ENCODE peak calls at places on chromosomes 16 and 17, in nine cellular contexts. One of them, this sample, is unnamed.

GRCh38 chr17:74223901-74224300 is 10.5 kb downstream of the TTYH2 start:
- DNase-seq in left ventricle myocardium inferior: no peak
- DNase-seq in naive thymus-derived CD4-positive, alpha-beta T cell: no peak
- DNase-seq in cardiac muscle cell: no peak
- DNase-seq in CD8-positive, alpha-beta T cell: no peak
- DNase-seq in upper lobe of right lung: no peak
- DNase-seq in Peyer's patch: no peak
- DNase-seq in IMR-90: no peak
- DNase-seq in keratinocyte: no peak
- DNase-seq in this sample: no peak

GRCh38 chr17:8221663-8222379 is 11.4 kb upstream of the AURKB start:
- DNase-seq in left ventricle myocardium inferior: peak; percentile 84
- DNase-seq in naive thymus-derived CD4-positive, alpha-beta T cell: peak; percentile 95
- DNase-seq in cardiac muscle cell: peak; percentile 90
- DNase-seq in CD8-positive, alpha-beta T cell: peak; percentile 85
- DNase-seq in upper lobe of right lung: peak; percentile 88
- DNase-seq in Peyer's patch: peak; percentile 79
- DNase-seq in IMR-90: peak; percentile 89
- DNase-seq in keratinocyte: peak; percentile 57
- DNase-seq in this sample: peak; percentile 81

GRCh38 chr16:54281535-54282201 is 4.9 kb downstream of the IRX3 start:
- DNase-seq in left ventricle myocardium inferior: no peak
- DNase-seq in naive thymus-derived CD4-positive, alpha-beta T cell: no peak
- DNase-seq in cardiac muscle cell: no peak
- DNase-seq in CD8-positive, alpha-beta T cell: no peak
- DNase-seq in upper lobe of right lung: peak; percentile 78
- DNase-seq in Peyer's patch: no peak
- DNase-seq in IMR-90: no peak
- DNase-seq in keratinocyte: no peak
- DNase-seq in this sample: no peak

GRCh38 chr16:16096161-16096857 is 127.0 kb downstream of the ABCC6 start:
- DNase-seq in left ventricle myocardium inferior: peak; percentile 22
- DNase-seq in naive thymus-derived CD4-positive, alpha-beta T cell: no peak
- DNase-seq in cardiac muscle cell: peak; percentile 74
- DNase-seq in CD8-positive, alpha-beta T cell: no peak
- DNase-seq in upper lobe of right lung: no peak
- DNase-seq in Peyer's patch: no peak
- DNase-seq in IMR-90: peak; percentile 82
- DNase-seq in keratinocyte: no peak
- DNase-seq in this sample: no peak

GRCh38 chr16:85829751-85830445 is 30.4 kb downstream of the COX4I1 start:
- DNase-seq in left ventricle myocardium inferior: peak; percentile 46
- DNase-seq in naive thymus-derived CD4-positive, alpha-beta T cell: no peak
- DNase-seq in cardiac muscle cell: no peak
- DNase-seq in CD8-positive, alpha-beta T cell: no peak
- DNase-seq in upper lobe of right lung: peak; percentile 82
- DNase-seq in Peyer's patch: peak; percentile 50
- DNase-seq in IMR-90: no peak
- DNase-seq in keratinocyte: no peak
- DNase-seq in this sample: peak; percentile 21

GRCh38 chr17:31629696-31630470 is 229.2 kb downstream of the COPRS start:
- DNase-seq in left ventricle myocardium inferior: no peak
- DNase-seq in naive thymus-derived CD4-positive, alpha-beta T cell: no peak
- DNase-seq in cardiac muscle cell: peak; percentile 29
- DNase-seq in CD8-positive, alpha-beta T cell: no peak
- DNase-seq in upper lobe of right lung: no peak
- DNase-seq in Peyer's patch: no peak
- DNase-seq in IMR-90: peak; percentile 71
- DNase-seq in keratinocyte: peak; percentile 15
- DNase-seq in this sample: no peak

GRCh38 chr16:49292413-49292812 is 10.8 kb upstream of the CBLN1 start:
- DNase-seq in left ventricle myocardium inferior: no peak
- DNase-seq in naive thymus-derived CD4-positive, alpha-beta T cell: no peak
- DNase-seq in cardiac muscle cell: no peak
- DNase-seq in CD8-positive, alpha-beta T cell: no peak
- DNase-seq in upper lobe of right lung: no peak
- DNase-seq in Peyer's patch: no peak
- DNase-seq in IMR-90: no peak
- DNase-seq in keratinocyte: no peak
- DNase-seq in this sample: no peak

GRCh38 chr17:67753026-67753425 is 35.3 kb downstream of the NOL11 start:
- DNase-seq in left ventricle myocardium inferior: no peak
- DNase-seq in naive thymus-derived CD4-positive, alpha-beta T cell: no peak
- DNase-seq in cardiac muscle cell: no peak
- DNase-seq in CD8-positive, alpha-beta T cell: no peak
- DNase-seq in upper lobe of right lung: no peak
- DNase-seq in Peyer's patch: no peak
- DNase-seq in IMR-90: no peak
- DNase-seq in keratinocyte: no peak
- DNase-seq in this sample: no peak

GRCh38 chr17:41535764-41536481 is 7.8 kb upstream of the KRT19 start:
- DNase-seq in left ventricle myocardium inferior: no peak
- DNase-seq in naive thymus-derived CD4-positive, alpha-beta T cell: no peak
- DNase-seq in cardiac muscle cell: no peak
- DNase-seq in CD8-positive, alpha-beta T cell: no peak
- DNase-seq in upper lobe of right lung: peak; percentile 62
- DNase-seq in Peyer's patch: peak; percentile 65
- DNase-seq in IMR-90: no peak
- DNase-seq in keratinocyte: no peak
- DNase-seq in this sample: no peak
- H3K4me1 ChIP-seq in left ventricle myocardium inferior: no peaks in the 10 kb centered on the region
- H3K4me1 ChIP-seq in naive thymus-derived CD4-positive, alpha-beta T cell: no peaks in the 10 kb centered on the region
- H3K4me1 ChIP-seq in cardiac muscle cell: peaks cover 14% of the 10 kb centered on the region
- H3K4me1 ChIP-seq in CD8-positive, alpha-beta T cell: no peaks in the 10 kb centered on the region
- H3K4me1 ChIP-seq in upper lobe of right lung: no peaks in the 10 kb centered on the region
- H3K4me1 ChIP-seq in Peyer's patch: peaks cover 4% of the 10 kb centered on the region
- H3K4me1 ChIP-seq in IMR-90: peaks cover 18% of the 10 kb centered on the region
- H3K4me1 ChIP-seq in keratinocyte: peaks cover 49% of the 10 kb centered on the region
- H3K4me1 ChIP-seq in this sample: no peaks in the 10 kb centered on the region

GRCh38 chr16:78996806-78997205 is 603.7 kb downstream of the MAF start:
- DNase-seq in left ventricle myocardium inferior: no peak
- DNase-seq in naive thymus-derived CD4-positive, alpha-beta T cell: no peak
- DNase-seq in cardiac muscle cell: no peak
- DNase-seq in CD8-positive, alpha-beta T cell: no peak
- DNase-seq in upper lobe of right lung: no peak
- DNase-seq in Peyer's patch: no peak
- DNase-seq in IMR-90: no peak
- DNase-seq in keratinocyte: no peak
- DNase-seq in this sample: no peak
- H3K27ac ChIP-seq in left ventricle myocardium inferior: no peak overlapping the region
- H3K27ac ChIP-seq in naive thymus-derived CD4-positive, alpha-beta T cell: no peak overlapping the region
- H3K27ac ChIP-seq in cardiac muscle cell: no peak overlapping the region
- H3K27ac ChIP-seq in CD8-positive, alpha-beta T cell: no peak overlapping the region
- H3K27ac ChIP-seq in upper lobe of right lung: no peak overlapping the region
- H3K27ac ChIP-seq in Peyer's patch: no peak overlapping the region
- H3K27ac ChIP-seq in IMR-90: no peak overlapping the region
- H3K27ac ChIP-seq in keratinocyte: no peak overlapping the region
- H3K27ac ChIP-seq in this sample: no peak overlapping the region

GRCh38 chr16:89918453-89919347 is at the start of gene MC1R:
- DNase-seq in left ventricle myocardium inferior: no peak
- DNase-seq in naive thymus-derived CD4-positive, alpha-beta T cell: no peak
- DNase-seq in cardiac muscle cell: peak; percentile 67
- DNase-seq in CD8-positive, alpha-beta T cell: no peak
- DNase-seq in upper lobe of right lung: no peak
- DNase-seq in Peyer's patch: no peak
- DNase-seq in IMR-90: peak; percentile 21
- DNase-seq in keratinocyte: no peak
- DNase-seq in this sample: no peak

GRCh38 chr16:89912627-89913026 is 6.0 kb upstream of the MC1R start:
- DNase-seq in left ventricle myocardium inferior: no peak
- DNase-seq in naive thymus-derived CD4-positive, alpha-beta T cell: no peak
- DNase-seq in cardiac muscle cell: no peak
- DNase-seq in CD8-positive, alpha-beta T cell: no peak
- DNase-seq in upper lobe of right lung: no peak
- DNase-seq in Peyer's patch: no peak
- DNase-seq in IMR-90: no peak
- DNase-seq in keratinocyte: no peak
- DNase-seq in this sample: no peak

GRCh38 chr16:89913408-89914387 is 5.0 kb upstream of the MC1R start:
- DNase-seq in left ventricle myocardium inferior: no peak
- DNase-seq in naive thymus-derived CD4-positive, alpha-beta T cell: no peak
- DNase-seq in cardiac muscle cell: no peak
- DNase-seq in CD8-positive, alpha-beta T cell: no peak
- DNase-seq in upper lobe of right lung: no peak
- DNase-seq in Peyer's patch: no peak
- DNase-seq in IMR-90: no peak
- DNase-seq in keratinocyte: no peak
- DNase-seq in this sample: no peak

GRCh38 chr16:89917773-89918452 is 749 bp upstream of the MC1R start:
- DNase-seq in left ventricle myocardium inferior: peak; percentile 85
- DNase-seq in naive thymus-derived CD4-positive, alpha-beta T cell: peak; percentile 57
- DNase-seq in cardiac muscle cell: peak; percentile 93
- DNase-seq in CD8-positive, alpha-beta T cell: peak; percentile 58
- DNase-seq in upper lobe of right lung: peak; percentile 89
- DNase-seq in Peyer's patch: peak; percentile 72
- DNase-seq in IMR-90: peak; percentile 73
- DNase-seq in keratinocyte: no peak
- DNase-seq in this sample: peak; percentile 50

DNA sequence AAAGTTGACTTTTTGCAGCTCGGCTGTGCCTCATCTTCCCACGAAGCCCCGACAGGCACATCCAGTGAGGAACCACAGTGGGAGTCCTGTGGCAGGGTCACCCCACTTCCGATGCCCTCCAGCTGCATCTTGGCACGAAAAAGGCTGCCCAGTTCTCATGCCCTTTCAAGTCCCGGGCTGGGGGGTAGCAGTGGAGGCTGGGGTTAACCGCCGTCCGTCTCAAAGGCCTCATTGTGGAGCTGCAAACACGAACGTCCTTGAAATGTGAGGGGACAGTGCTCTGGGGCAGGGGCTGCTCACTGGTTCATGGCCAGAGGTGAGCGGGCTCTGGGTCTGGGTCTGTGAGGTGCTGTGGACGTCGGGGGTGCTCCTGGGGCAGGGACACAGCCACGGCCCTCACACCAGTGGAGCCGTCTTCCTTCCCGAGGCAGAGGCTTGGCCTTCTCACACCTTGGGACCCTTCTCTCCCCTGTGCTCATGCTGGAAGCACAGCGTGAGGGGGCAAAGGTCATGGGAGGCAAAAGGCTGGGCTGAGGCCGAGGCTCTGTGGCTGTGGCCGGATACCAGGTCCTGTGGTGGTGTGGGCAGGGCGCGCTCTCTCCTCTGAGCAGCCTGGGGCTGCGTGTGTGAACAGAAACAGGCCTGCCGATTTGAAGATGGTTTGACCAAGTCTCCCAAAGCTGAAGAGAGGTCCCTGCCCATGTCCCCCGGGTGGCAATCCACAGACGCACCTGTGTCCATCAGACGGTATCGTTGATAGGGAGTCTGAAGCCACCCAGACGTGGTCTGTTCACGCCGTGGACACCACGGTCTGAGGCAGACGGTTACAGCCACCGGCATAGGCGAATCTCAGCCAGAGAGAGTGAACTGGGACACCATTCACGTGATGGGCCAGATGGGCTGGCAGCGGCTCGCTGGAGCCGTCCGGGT is 3.1 kb upstream of the MC1R start:
- DNase-seq in left ventricle myocardium inferior: no peak
- DNase-seq in naive thymus-derived CD4-positive, alpha-beta T cell: no peak
- DNase-seq in cardiac muscle cell: no peak
- DNase-seq in CD8-positive, alpha-beta T cell: no peak
- DNase-seq in upper lobe of right lung: no peak
- DNase-seq in Peyer's patch: no peak
- DNase-seq in IMR-90: no peak
- DNase-seq in keratinocyte: no peak
- DNase-seq in this sample: no peak
- H3K4me1 ChIP-seq in left ventricle myocardium inferior: peaks cover 29% of the 10 kb centered on the region
- H3K4me1 ChIP-seq in naive thymus-derived CD4-positive, alpha-beta T cell: peaks cover 20% of the 10 kb centered on the region
- H3K4me1 ChIP-seq in cardiac muscle cell: no peaks in the 10 kb centered on the region
- H3K4me1 ChIP-seq in CD8-positive, alpha-beta T cell: peaks cover 27% of the 10 kb centered on the region
- H3K4me1 ChIP-seq in upper lobe of right lung: peaks cover 20% of the 10 kb centered on the region
- H3K4me1 ChIP-seq in Peyer's patch: peaks cover 20% of the 10 kb centered on the region
- H3K4me1 ChIP-seq in IMR-90: peaks cover 18% of the 10 kb centered on the region
- H3K4me1 ChIP-seq in keratinocyte: peaks cover 17% of the 10 kb centered on the region
- H3K4me1 ChIP-seq in this sample: peaks cover 12% of the 10 kb centered on the region

DNA sequence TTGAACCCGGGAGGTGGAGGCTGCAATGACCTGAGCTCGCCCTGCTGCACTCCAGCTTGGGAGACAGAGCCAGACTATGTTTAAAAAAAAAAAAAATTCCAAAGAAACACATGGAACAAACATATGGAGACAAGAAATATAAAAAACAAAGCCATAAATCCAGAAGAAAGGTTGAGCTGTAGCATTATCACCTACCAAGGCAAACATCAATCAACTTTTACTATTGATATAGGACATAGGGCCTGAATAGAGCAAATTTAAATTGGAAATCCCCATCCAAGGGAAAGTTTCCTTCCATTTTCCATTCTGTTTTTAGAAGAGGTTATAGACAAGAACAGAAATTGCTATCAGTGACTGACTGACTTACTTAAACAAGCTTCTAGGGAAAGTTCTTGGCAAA is 56.6 kb downstream of the SSH2 start:
- DNase-seq in left ventricle myocardium inferior: no peak
- DNase-seq in naive thymus-derived CD4-positive, alpha-beta T cell: no peak
- DNase-seq in cardiac muscle cell: no peak
- DNase-seq in CD8-positive, alpha-beta T cell: no peak
- DNase-seq in upper lobe of right lung: no peak
- DNase-seq in Peyer's patch: no peak
- DNase-seq in IMR-90: no peak
- DNase-seq in keratinocyte: no peak
- DNase-seq in this sample: no peak
- H3K27ac ChIP-seq in left ventricle myocardium inferior: no peak overlapping the region
- H3K27ac ChIP-seq in naive thymus-derived CD4-positive, alpha-beta T cell: no peak overlapping the region
- H3K27ac ChIP-seq in cardiac muscle cell: peak overlapping the region; percentile 46
- H3K27ac ChIP-seq in CD8-positive, alpha-beta T cell: no peak overlapping the region
- H3K27ac ChIP-seq in upper lobe of right lung: no peak overlapping the region
- H3K27ac ChIP-seq in Peyer's patch: no peak overlapping the region
- H3K27ac ChIP-seq in IMR-90: no peak overlapping the region
- H3K27ac ChIP-seq in keratinocyte: no peak overlapping the region
- H3K27ac ChIP-seq in this sample: no peak overlapping the region

This sample was measured in gastrocnemius medialis.